ENCODE peak calls at places on chromosome 12, in seven cellular contexts. E is Calu3, K is nephron progenitor cell, H is tibial nerve, W is lower lobe of right lung, G is MCF 10A, I is foreskin fibroblast. N is an unnamed sample.

GRCh38 chr12:102891756-102892155 is 25.3 kb downstream of the PAH start:
- DNase-seq in E (no peak), K (no peak), H (no peak), W (no peak), G (no peak), I (no peak), N (no peak)

GRCh38 chr12:49233842-49234526 is 30.9 kb upstream of the TUBA1C start:
- DNase-seq in E (no peak), K (no peak), H (peak), W (peak), G (no peak), I (no peak), N (no peak)

GRCh38 chr12:74538491-74539258 is 1.0 kb downstream of the ATXN7L3B start:
- DNase-seq in E (peak), K (peak), H (no peak), W (no peak), G (peak), I (peak), N (no peak)

GRCh38 chr12:111434049-111434448 is 28.3 kb downstream of the SH2B3 start:
- DNase-seq in E (no peak), K (no peak), H (no peak), W (no peak), G (no peak), I (no peak), N (no peak)

GRCh38 chr12:56636118-56636674 is 6.1 kb upstream of the BAZ2A start:
- DNase-seq in E (peak), K (peak), H (peak), W (peak), G (peak), I (peak), N (peak)

GRCh38 chr12:113211160-113211559 is 10.1 kb upstream of the TPCN1 start:
- DNase-seq in E (no peak), K (no peak), H (no peak), W (no peak), G (no peak), I (no peak), N (no peak)

GRCh38 chr12:3054993-3055711 is 22.0 kb upstream of the TSPAN9 start:
- DNase-seq in E (no peak), K (no peak), H (no peak), W (no peak), G (no peak), I (peak), N (no peak)

GRCh38 chr12:49358548-49359141 is 8.6 kb upstream of the SPATS2 start:
- DNase-seq in E (peak), K (peak), H (no peak), W (no peak), G (peak), I (peak), N (peak)

GRCh38 chr12:28622416-28622815 is 432.2 kb downstream of the CCDC91 start:
- DNase-seq in E (no peak), K (no peak), H (no peak), W (no peak), G (peak), I (peak), N (peak)

GRCh38 chr12:12883369-12884001 is 7.9 kb upstream of the GPRC5A start:
- DNase-seq in E (no peak), K (no peak), H (no peak), W (no peak), G (peak), I (peak), N (peak)

GRCh38 chr12:16520328-16520727 is 85.6 kb downstream of the LMO3 start:
- DNase-seq in E (no peak), K (no peak), H (no peak), W (no peak), G (no peak), I (peak), N (no peak)

GRCh38 chr12:124036117-124037109 is 63.4 kb downstream of the ZNF664 start:
- DNase-seq in E (peak), K (peak), H (no peak), W (no peak), G (peak), I (peak), N (peak)

GRCh38 chr12:90801776-90802175 is 153.2 kb downstream of the CCER1 start:
- DNase-seq in E (no peak), K (no peak), H (no peak), W (no peak), G (peak), I (peak), N (no peak)

GRCh38 chr12:49364989-49365388 is 2.3 kb upstream of the SPATS2 start:
- DNase-seq in E (no peak), K (no peak), H (no peak), W (no peak), G (peak), I (peak), N (peak)

GRCh38 chr12:71754461-71755145 is at the start of gene RAB21:
- DNase-seq in E (peak), K (peak), H (peak), W (peak), G (peak), I (peak), N (peak)

GRCh38 chr12:53551889-53552291 is 44.6 kb upstream of the NPFF start:
- DNase-seq in E (no peak), K (peak), H (no peak), W (no peak), G (no peak), I (no peak), N (no peak)

GRCh38 chr12:123801573-123802178 is 39.6 kb downstream of the DNAH10 start:
- DNase-seq in E (no peak), K (no peak), H (no peak), W (no peak), G (peak), I (peak), N (peak)

GRCh38 chr12:34142430-34142829 is 120.1 kb downstream of the ALG10 start:
- DNase-seq in E (no peak), K (no peak), H (no peak), W (no peak), G (no peak), I (no peak), N (no peak)

GRCh38 chr12:128968668-128969067 is 115.4 kb downstream of the GLT1D1 start:
- DNase-seq in E (no peak), K (no peak), H (no peak), W (no peak), G (no peak), I (no peak), N (no peak)

GRCh38 chr12:80056845-80057244 is 42.5 kb upstream of the OTOGL start:
- DNase-seq in E (no peak), K (no peak), H (no peak), W (no peak), G (peak), I (no peak), N (no peak)

GRCh38 chr12:56998981-56999380 is 7.4 kb downstream of the ZBTB39 start:
- DNase-seq in E (no peak), K (no peak), H (no peak), W (no peak), G (no peak), I (no peak), N (no peak)

GRCh38 chr12:3092770-3093169 is 15.6 kb downstream of the TSPAN9 start:
- DNase-seq in E (no peak), K (no peak), H (no peak), W (no peak), G (no peak), I (no peak), N (no peak)

GRCh38 chr12:39033789-39034188 is 128.4 kb upstream of the CPNE8 start:
- DNase-seq in E (no peak), K (no peak), H (no peak), W (no peak), G (no peak), I (no peak), N (no peak)

DNA sequence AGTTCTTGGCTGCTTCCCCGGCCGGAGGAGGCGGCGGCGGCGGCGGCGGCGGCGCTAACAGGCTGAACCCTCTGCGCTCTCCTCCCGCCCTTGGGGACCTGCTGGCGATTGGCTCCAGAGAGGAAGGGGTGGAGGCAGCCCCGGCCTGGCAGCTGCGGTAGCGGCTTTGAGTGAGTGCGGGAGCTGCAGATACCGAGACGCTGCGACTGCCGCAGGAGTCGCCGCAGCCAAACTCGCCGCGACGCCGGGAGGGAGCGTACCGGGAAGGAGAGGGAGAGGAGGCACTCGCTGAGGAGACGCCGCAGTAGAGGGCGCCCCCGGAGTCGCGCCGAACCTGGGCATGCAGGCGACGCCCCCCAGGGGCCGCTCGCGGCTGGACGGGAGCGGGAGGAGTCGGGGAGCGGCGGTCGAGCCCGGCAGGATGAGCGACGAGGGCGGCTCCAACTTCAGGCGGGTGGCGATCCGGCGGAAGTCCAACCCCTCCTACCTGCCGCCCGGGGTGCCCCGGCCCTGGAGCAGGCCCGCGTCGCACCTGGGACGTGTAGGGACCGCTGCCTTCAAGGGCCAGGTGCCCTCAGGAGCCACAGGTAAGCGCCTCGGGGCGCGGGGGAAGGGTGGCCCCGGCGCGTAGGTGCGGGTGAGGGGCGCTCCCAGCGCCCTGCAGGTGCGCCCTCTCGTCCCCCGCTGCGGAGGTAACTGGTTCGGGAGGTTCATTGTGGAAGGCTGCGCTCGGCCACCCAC is at the start of gene FGD4:
- DNase-seq in E (peak), K (peak), H (peak), W (peak), G (peak), I (peak), N (peak)
- TF ChIP-seq CTCF in E (peak), K (peak), H (peak), W (peak), G (peak), I (peak), N (peak)

DNA sequence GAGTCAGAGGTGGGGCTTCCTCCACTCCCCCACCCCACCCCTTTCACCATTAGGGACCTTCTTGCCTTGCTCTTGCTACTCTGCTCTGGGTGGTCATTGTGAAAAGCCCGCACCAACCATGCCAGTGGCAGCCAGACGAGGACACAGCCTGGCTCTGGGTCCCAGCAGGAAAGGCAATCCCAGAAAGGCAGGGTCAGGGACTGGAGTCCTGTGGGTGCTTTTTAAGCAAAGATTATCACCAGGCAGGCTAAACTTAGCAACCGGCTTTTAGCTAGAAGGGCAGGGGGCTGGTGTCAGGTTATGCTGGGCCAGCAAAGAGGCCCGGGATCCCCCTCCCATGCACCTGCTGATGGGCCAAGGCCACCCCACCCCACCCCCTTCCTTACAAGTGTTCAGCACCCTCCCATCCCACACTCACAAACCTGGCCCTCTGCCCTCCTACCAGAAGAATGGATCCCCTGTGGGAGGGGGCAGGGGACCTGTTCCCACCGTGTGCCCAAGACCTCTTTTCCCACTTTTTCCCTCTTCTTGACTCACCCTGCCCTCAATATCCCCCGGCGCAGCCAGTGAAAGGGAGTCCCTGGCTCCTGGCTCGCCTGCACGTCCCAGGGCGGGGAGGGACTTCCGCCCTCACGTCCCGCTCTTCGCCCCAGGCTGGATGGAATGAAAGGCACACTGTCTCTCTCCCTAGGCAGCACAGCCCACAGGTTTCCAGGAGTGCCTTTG is 1.2 kb upstream of the GAPDH start:
- DNase-seq in E (peak), K (peak), H (no peak), W (no peak), G (peak), I (peak), N (peak)
- TF ChIP-seq CTCF in E (no peak), K (no peak), H (no peak), W (no peak), G (no peak), I (no peak), N (no peak)

GRCh38 chr12:92993259-92993658 is 64.2 kb upstream of the EEA1 start:
- DNase-seq in E (no peak), K (no peak), H (no peak), W (no peak), G (no peak), I (no peak), N (no peak)
- TF ChIP-seq CTCF in E (no peak), K (no peak), H (no peak), W (no peak), G (no peak), I (no peak), N (no peak)

DNA sequence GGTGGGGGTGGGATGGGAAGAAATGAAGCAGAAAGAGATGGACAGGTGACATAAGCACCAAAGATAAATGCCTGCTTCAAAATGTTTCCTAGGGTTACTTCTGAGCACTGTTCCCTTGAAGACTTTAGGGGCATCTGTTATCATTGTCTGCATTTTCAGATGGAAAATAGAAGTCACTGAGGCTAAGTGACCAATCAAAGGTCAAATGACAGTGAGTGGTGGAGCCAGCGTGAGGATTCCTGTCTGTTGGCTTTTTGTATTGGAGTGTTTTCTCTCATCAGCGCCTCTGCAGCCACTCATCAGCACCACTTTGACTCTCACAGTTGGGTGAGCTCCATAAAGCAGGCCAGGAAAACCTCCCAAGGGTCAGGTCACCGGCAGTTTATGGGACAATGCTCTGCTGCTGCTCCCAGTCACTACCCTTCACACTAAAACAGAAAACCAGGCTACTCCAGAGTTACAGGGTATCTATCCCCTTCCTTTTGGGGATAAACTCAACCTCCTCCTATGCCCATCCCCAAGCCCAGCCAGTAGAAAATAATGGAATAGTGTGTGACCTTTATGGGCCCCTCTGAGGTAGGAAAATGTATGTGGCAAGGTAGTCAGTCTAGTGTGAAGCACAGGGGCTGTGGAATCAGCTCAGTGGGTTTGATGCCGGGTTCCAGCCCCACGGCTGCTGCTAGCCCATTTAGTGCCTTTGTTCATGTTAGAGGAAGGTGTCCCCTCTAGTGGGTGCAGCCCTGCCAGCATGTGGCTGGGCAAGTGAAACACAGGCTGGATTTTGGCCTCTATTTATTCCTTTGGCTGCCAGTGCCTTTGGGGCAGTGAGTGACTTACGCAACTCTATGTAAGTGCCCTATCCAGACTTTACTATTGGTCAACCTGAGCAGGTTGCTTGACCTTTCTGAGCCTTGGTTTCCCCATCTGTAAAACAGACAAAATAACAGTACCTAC is 133.7 kb upstream of the CPM start:
- DNase-seq in E (no peak), K (peak), H (no peak), W (no peak), G (peak), I (no peak), N (no peak)
- TF ChIP-seq CTCF in E (no peak), K (no peak), H (no peak), W (no peak), G (no peak), I (no peak), N (no peak)

GRCh38 chr12:61993734-61994345 is 266.4 kb upstream of the USP15 start:
- DNase-seq in E (peak), K (peak), H (no peak), W (no peak), G (peak), I (peak), N (no peak)
- TF ChIP-seq CTCF in E (peak), K (peak), H (no peak), W (peak), G (peak), I (peak), N (peak)

N was measured in HFFc6.